ENCODE peak calls at places on chromosomes 7 and 10, in four cellular contexts. I is GM12878, U is colonic mucosa, S is testis. Y is an unnamed sample. For H3K4me1, the result is how much of the 10 kb centered on the place peaks cover.

GRCh38 chr10:78934499-78934898 is 134.3 kb upstream of the ZMIZ1 start:
- DNase-seq in U (no peak), S (no peak), I (no peak), Y (no peak)

GRCh38 chr7:21076579-21076978 is 289.9 kb upstream of the SP8 start:
- DNase-seq in U (peak), I (no peak), S (no peak), Y (no peak)

GRCh38 chr7:111633878-111634277 is 71.6 kb upstream of the IMMP2L start:
- DNase-seq in I (no peak), U (no peak), S (no peak), Y (no peak)

GRCh38 chr7:36264123-36264916 is 111.3 kb downstream of the EEPD1 start:
- DNase-seq in I (no peak), U (no peak), S (no peak), Y (no peak)

GRCh38 chr10:122504551-122504950 is 43.2 kb downstream of the HTRA1 start:
- DNase-seq in S (peak), I (no peak), U (peak), Y (peak)

GRCh38 chr7:106613861-106614560 is 46.9 kb downstream of the CCDC71L start:
- DNase-seq in U (no peak), I (no peak), S (no peak), Y (no peak)

GRCh38 chr10:23514321-23514720 is 75.4 kb downstream of the OTUD1 start:
- DNase-seq in I (no peak), U (no peak), S (no peak), Y (no peak)

GRCh38 chr7:27581906-27582305 is 80.8 kb downstream of the HIBADH start:
- DNase-seq in S (no peak), U (no peak), I (no peak), Y (no peak)

GRCh38 chr10:22332116-22332692 is 11.3 kb downstream of the BMI1 start:
- DNase-seq in U (no peak), S (no peak), I (no peak), Y (no peak)

GRCh38 chr10:22824520-22824919 is 103.3 kb upstream of the ARMC3 start:
- DNase-seq in U (no peak), S (no peak), I (no peak), Y (no peak)

GRCh38 chr7:129513546-129513945 is 11.2 kb downstream of the SMKR1 start:
- DNase-seq in S (no peak), I (no peak), U (no peak), Y (no peak)

GRCh38 chr7:8982338-8982994 is 549.1 kb downstream of the NXPH1 start:
- DNase-seq in U (no peak), S (no peak), I (no peak), Y (no peak)

GRCh38 chr7:15433154-15433553 is 128.7 kb downstream of the AGMO start:
- DNase-seq in S (no peak), I (no peak), U (no peak), Y (no peak)

GRCh38 chr7:128084896-128085608 is 53.8 kb upstream of the LRRC4 start:
- DNase-seq in I (no peak), S (peak), U (no peak), Y (no peak)

GRCh38 chr10:97050205-97050745 is 135.5 kb downstream of the SLIT1 start:
- DNase-seq in U (no peak), S (no peak), I (no peak), Y (no peak)

GRCh38 chr7:95609277-95609971 is 13.1 kb upstream of the PDK4 start:
- DNase-seq in S (peak), I (no peak), U (peak), Y (peak)

GRCh38 chr7:91776166-91776565 is 104.3 kb downstream of the MTERF1 start:
- DNase-seq in U (no peak), S (no peak), I (no peak), Y (no peak)

GRCh38 chr7:128141683-128142195 is 99.3 kb upstream of the LEP start:
- DNase-seq in S (no peak), I (no peak), U (no peak), Y (no peak)

GRCh38 chr7:155526225-155526624 is 20.1 kb downstream of the CNPY1 start:
- DNase-seq in S (no peak), I (no peak), U (peak), Y (no peak)

GRCh38 chr10:102629661-102630614 is 14.3 kb upstream of the TRIM8 start:
- DNase-seq in I (no peak), U (no peak), S (no peak), Y (no peak)

GRCh38 chr7:13826752-13827151 is 162.7 kb downstream of the ETV1 start:
- DNase-seq in S (no peak), I (no peak), U (no peak), Y (no peak)

GRCh38 chr10:102509387-102509786 is 5.6 kb downstream of the SUFU start:
- DNase-seq in I (no peak), S (no peak), U (no peak), Y (no peak)

GRCh38 chr7:325051-325798 is 35.3 kb downstream of the FOXL3 start:
- DNase-seq in S (no peak), I (no peak), U (no peak), Y (no peak)

GRCh38 chr10:124473070-124473469 is 11.4 kb downstream of the LHPP start:
- DNase-seq in S (no peak), U (no peak), I (no peak), Y (no peak)

GRCh38 chr10:118045842-118046490 is 775 bp downstream of the RAB11FIP2 start:
- DNase-seq in S (peak), I (peak), U (peak), Y (peak)

GRCh38 chr10:34206602-34207268 is 608.4 kb downstream of the PARD3 start:
- DNase-seq in U (peak), S (no peak), I (no peak), Y (peak)

GRCh38 chr7:157613575-157614322 is 276.9 kb downstream of the DNAJB6 start:
- DNase-seq in U (no peak), I (no peak), S (peak), Y (no peak)

GRCh38 chr10:120999868-121000267 is 148.7 kb downstream of the WDR11 start:
- DNase-seq in S (no peak), I (no peak), U (no peak), Y (no peak)

GRCh38 chr7:140675726-140676125 is 3.0 kb downstream of the ADCK2 start:
- DNase-seq in S (no peak), U (no peak), I (no peak), Y (no peak)

GRCh38 chr7:43572516-43573049 is 10.3 kb upstream of the STK17A start:
- DNase-seq in S (peak), U (no peak), I (no peak), Y (no peak)

GRCh38 chr7:20440472-20441105 is 109.9 kb downstream of the ITGB8 start:
- DNase-seq in S (peak), I (no peak), U (peak), Y (peak)

GRCh38 chr10:126104767-126105166 is 208.4 kb downstream of the FANK1 start:
- DNase-seq in I (no peak), S (peak), U (no peak), Y (no peak)

GRCh38 chr7:90850516-90850915 is 254.4 kb downstream of the CDK14 start:
- DNase-seq in I (no peak), S (no peak), U (no peak), Y (no peak)

GRCh38 chr7:101133621-101134398 is 6.9 kb downstream of the SERPINE1 start:
- DNase-seq in S (no peak), I (no peak), U (no peak), Y (no peak)

DNA sequence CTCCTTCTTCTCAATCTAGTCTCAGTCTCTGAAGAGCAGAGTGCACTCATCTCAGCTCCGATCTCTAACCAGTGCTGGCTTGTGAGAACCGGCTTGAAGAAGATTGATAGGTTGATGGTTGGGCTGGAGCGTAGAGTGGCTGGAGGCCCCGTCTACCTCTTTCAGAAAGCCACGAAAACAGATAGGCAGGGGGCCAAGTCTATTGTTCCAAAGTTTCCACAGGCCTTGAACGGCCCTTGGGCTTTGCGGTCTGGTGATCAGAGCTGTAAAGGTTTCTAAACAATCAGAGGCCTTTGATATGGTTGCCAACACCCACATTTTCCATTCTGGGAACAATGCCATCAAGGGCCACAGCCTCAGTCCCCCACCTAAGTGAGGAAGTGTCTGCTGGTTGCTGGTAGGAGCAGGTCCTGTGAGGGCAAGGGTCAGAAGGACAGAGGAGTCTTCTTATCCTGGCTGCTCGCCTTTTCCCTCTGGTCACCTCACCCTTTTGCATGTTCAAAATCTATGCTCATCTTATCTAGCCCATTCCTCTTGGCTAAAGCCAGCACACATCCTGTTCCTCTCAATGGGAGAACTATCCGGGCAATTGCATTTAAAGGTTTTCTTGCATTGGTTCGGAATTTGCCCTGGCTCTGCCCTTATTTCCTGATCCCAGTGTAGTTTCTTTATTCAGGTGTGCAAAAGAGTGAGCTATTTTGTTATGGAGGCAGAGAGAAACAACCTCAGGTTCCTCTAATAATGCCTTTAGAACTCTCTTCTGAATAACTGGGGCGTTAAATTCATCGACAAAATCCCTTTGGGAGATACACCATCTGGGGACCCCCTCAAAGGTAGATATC is 70.3 kb upstream of the KMT2E start:
- DNase-seq in U (peak), I (peak), S (peak), Y (peak)
- H3K4me1 ChIP-seq in U (under half), I (under half), S (under half), Y (under half)

GRCh38 chr10:70620020-70620289 is 17.4 kb upstream of the PRF1 start:
- DNase-seq in U (no peak), I (no peak), S (no peak), Y (no peak)

GRCh38 chr10:70622541-70622940 is 20.0 kb upstream of the PRF1 start:
- DNase-seq in S (no peak), U (no peak), I (no peak), Y (no peak)

GRCh38 chr10:70619271-70620019 is 16.9 kb upstream of the PRF1 start:
- DNase-seq in S (no peak), I (no peak), U (no peak), Y (no peak)

GRCh38 chr10:70622981-70623844 is 20.7 kb upstream of the PRF1 start:
- DNase-seq in S (no peak), U (no peak), I (no peak), Y (no peak)

DNA sequence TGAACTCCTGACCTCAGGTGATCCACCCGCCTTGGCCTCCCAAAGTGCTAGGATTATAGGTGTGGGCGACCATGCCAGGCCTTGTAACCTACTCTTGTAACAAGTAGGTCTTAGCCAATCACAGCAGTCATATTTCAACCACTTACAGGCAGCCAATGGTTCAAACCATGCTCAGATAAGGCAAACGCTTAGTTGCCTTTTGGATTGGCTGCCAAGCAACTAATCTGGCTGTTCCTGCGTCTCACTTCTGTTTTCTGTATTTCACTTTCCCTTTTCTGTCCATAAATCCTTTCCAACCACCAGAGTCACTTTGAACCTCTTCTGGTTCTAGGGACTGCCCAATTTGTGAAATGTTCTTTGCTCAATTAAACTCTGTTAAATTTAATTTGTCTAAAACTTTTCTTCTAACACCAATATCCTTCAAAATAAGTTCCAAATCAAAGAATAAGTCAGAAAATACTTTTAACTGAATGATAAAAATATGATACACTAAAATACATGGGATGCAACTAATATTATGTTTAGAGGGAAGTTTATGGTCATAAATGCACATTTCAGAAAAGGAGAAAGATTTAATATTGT is 19.0 kb upstream of the PRF1 start:
- DNase-seq in U (no peak), S (no peak), I (no peak), Y (no peak)
- H3K4me3 ChIP-seq in U (no peak), S (no peak), I (no peak), Y (no peak)

GRCh38 chr7:105270117-105270516 is 118.6 kb downstream of the SRPK2 start:
- DNase-seq in U (no peak), I (no peak), S (no peak), Y (no peak)

GRCh38 chr7:105267244-105267643 is 121.5 kb downstream of the SRPK2 start:
- DNase-seq in S (no peak), I (no peak), U (no peak), Y (peak)

GRCh38 chr7:105269397-105269796 is 119.3 kb downstream of the SRPK2 start:
- DNase-seq in I (no peak), U (no peak), S (no peak), Y (no peak)

GRCh38 chr7:105268056-105268455 is 120.7 kb downstream of the SRPK2 start:
- DNase-seq in S (no peak), U (no peak), I (no peak), Y (peak)

GRCh38 chr7:105268511-105269392 is 120.0 kb downstream of the SRPK2 start:
- DNase-seq in U (peak), S (peak), I (no peak), Y (peak)
- H3K4me1 ChIP-seq in U (under half), S (under half), I (under half), Y (under half)

GRCh38 chr10:62817120-62817762 is 1.1 kb upstream of the EGR2 start:
- DNase-seq in S (peak), I (no peak), U (peak), Y (peak)

GRCh38 chr10:62819521-62819920 is 3.4 kb upstream of the EGR2 start:
- DNase-seq in I (no peak), S (no peak), U (no peak), Y (no peak)

GRCh38 chr10:62817763-62818425 is 1.7 kb upstream of the EGR2 start:
- DNase-seq in I (no peak), U (peak), S (peak), Y (peak)

GRCh38 chr10:62816179-62817119 is at the start of gene EGR2:
- DNase-seq in U (peak), S (peak), I (peak), Y (peak)

GRCh38 chr10:62818426-62819011 is 2.4 kb upstream of the EGR2 start:
- DNase-seq in U (peak), S (no peak), I (no peak), Y (no peak)
- H3K4me3 ChIP-seq in U (peak), S (peak), I (peak), Y (peak)

DNA sequence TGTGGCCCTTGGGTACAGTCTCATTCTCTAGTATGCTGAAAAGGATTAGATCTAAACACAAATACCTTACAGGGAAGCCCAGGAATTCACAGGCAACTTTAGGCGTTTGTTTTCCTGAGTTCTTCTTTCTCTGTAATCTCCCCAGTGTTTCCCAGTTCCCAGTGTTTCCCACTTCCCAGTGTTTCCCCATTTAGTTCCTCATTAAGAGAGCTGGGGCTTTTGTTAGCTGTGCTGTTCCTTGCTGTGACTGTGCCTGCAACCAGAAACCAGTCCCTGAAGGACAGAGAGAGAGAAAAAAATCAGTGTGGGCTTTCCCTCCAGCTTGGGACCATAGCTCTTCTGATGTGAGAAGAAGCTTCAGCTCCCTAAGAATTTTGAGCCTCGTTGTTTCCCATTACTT is 802.9 kb upstream of the COBL start:
- DNase-seq in U (no peak), I (no peak), S (no peak), Y (no peak)
- H3K4me1 ChIP-seq in U (under half), I (under half), S (under half), Y (under half)

GRCh38 chr10:89392974-89393373 is 551 bp downstream of the IFIT1 start:
- DNase-seq in I (no peak), U (peak), S (no peak), Y (no peak)

GRCh38 chr10:89395141-89395540 is 2.7 kb downstream of the IFIT1 start:
- DNase-seq in U (peak), S (no peak), I (no peak), Y (no peak)

GRCh38 chr10:89390875-89391576 is 1.4 kb upstream of the IFIT1 start:
- DNase-seq in I (no peak), U (peak), S (no peak), Y (no peak)

GRCh38 chr10:89391882-89392756 is at the start of gene IFIT1:
- DNase-seq in S (peak), U (peak), I (peak), Y (peak)

DNA sequence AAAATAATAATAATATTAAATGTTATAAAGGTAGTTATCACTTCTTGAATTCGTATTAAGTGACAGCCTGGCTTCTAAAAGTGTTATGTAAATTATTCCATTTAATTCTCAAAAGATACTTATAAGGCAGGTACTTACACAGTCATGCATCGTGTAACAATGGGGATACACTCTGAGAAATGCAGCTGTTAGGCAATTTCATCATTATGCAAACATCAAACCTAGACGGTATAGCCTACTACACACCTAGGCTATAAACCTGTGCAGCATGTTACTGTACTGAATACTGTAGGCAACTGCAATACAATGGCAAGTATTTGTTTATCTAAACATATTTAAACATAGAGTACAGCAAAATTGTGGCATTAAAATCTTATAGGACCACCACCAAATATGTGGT is 1.5 kb downstream of the IFIT1 start:
- DNase-seq in U (peak), I (no peak), S (no peak), Y (no peak)
- H3K4me3 ChIP-seq in U (no peak), I (peak), S (no peak), Y (no peak)

GRCh38 chr10:70494536-70494935 is 16.0 kb downstream of the PALD1 start:
- DNase-seq in S (no peak), U (no peak), I (no peak), Y (no peak)

GRCh38 chr10:70490142-70490541 is 11.6 kb downstream of the PALD1 start:
- DNase-seq in U (no peak), S (no peak), I (no peak), Y (no peak)

GRCh38 chr10:70493660-70494234 is 15.2 kb downstream of the PALD1 start:
- DNase-seq in I (peak), S (no peak), U (peak), Y (no peak)

GRCh38 chr10:70492786-70493659 is 14.5 kb downstream of the PALD1 start:
- DNase-seq in I (no peak), U (no peak), S (no peak), Y (no peak)

DNA sequence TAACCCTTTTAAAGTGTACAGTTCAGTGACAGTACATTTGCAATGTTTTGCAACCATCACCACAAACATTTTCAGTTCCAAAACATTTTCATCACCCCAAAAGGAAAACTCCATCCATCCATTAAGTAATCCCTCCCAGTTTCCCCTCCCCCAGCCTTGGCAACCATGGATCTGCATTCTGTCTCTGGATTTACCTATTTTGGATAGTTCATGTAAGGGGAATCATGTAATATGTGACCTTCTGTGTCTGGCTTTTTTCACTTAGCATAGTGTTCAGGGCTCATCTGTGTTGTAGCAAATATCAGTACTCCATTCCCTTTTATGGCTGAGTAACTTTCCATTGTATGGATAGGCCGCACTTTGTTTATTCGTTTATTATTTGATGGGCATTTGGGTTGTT is 13.0 kb downstream of the PALD1 start:
- DNase-seq in I (no peak), S (no peak), U (no peak), Y (no peak)
- H3K4me1 ChIP-seq in I (half or more), S (under half), U (under half), Y (under half)

Y was measured in small intestine.